ENCODE peak calls at places on chromosomes 6 and 20, in four cellular contexts. J is mesendoderm, B is A673, G is upper lobe of left lung. T is an unnamed sample.
A peak's percentile ranks its signal among the peaks of the same experiment; 100 is the strongest.

GRCh38 chr6:93848011-93848620 is 428.8 kb upstream of the EPHA7 start:
- DNase-seq in J (no peak), B (no peak), G (no peak), T (no peak)

GRCh38 chr6:25395731-25396130 is 116.6 kb downstream of the CARMIL1 start:
- DNase-seq in J (no peak), B (no peak), G (no peak), T (no peak)

GRCh38 chr6:74277749-74278148 is 581.7 kb downstream of the CD109 start:
- DNase-seq in J (no peak), B (peak; percentile 56), G (no peak), T (no peak)

GRCh38 chr20:60138263-60139127 is 180.3 kb downstream of the CDH26 start:
- DNase-seq in J (no peak), B (peak; percentile 85), G (peak; percentile 56), T (peak; percentile 69)

GRCh38 chr20:59412896-59413295 is 112.5 kb downstream of the EDN3 start:
- DNase-seq in J (peak; percentile 47), B (no peak), G (no peak), T (no peak)

GRCh38 chr6:106513813-106514212 is 115.5 kb downstream of the RTN4IP1 start:
- DNase-seq in J (no peak), B (peak; percentile 52), G (no peak), T (no peak)

GRCh38 chr20:36802326-36803223 is 29.0 kb upstream of the DSN1 start:
- DNase-seq in J (no peak), B (peak; percentile 59), G (no peak), T (no peak)

GRCh38 chr6:151056230-151056907 is 183.4 kb upstream of the AKAP12 start:
- DNase-seq in J (no peak), B (no peak), G (no peak), T (no peak)

GRCh38 chr20:2914160-2914559 is 40.9 kb downstream of the PTPRA start:
- DNase-seq in J (no peak), B (peak; percentile 23), G (no peak), T (no peak)

GRCh38 chr6:84575264-84575663 is 189.1 kb downstream of the TBX18 start:
- DNase-seq in J (no peak), B (peak; percentile 72), G (no peak), T (no peak)

GRCh38 chr6:107421696-107422256 is 37.6 kb downstream of the PDSS2 start:
- DNase-seq in J (no peak), B (peak; percentile 7), G (no peak), T (no peak)

GRCh38 chr20:10868299-10868698 is 194.5 kb upstream of the JAG1 start:
- DNase-seq in J (no peak), B (no peak), G (no peak), T (no peak)

GRCh38 chr20:10864076-10864672 is 190.4 kb upstream of the JAG1 start:
- DNase-seq in J (no peak), B (peak; percentile 4), G (peak; percentile 65), T (peak; percentile 73)

GRCh38 chr20:10861086-10861485 is 187.3 kb upstream of the JAG1 start:
- DNase-seq in J (no peak), B (no peak), G (no peak), T (no peak)

GRCh38 chr20:10861619-10862018 is 187.8 kb upstream of the JAG1 start:
- DNase-seq in J (no peak), B (no peak), G (no peak), T (no peak)

DNA sequence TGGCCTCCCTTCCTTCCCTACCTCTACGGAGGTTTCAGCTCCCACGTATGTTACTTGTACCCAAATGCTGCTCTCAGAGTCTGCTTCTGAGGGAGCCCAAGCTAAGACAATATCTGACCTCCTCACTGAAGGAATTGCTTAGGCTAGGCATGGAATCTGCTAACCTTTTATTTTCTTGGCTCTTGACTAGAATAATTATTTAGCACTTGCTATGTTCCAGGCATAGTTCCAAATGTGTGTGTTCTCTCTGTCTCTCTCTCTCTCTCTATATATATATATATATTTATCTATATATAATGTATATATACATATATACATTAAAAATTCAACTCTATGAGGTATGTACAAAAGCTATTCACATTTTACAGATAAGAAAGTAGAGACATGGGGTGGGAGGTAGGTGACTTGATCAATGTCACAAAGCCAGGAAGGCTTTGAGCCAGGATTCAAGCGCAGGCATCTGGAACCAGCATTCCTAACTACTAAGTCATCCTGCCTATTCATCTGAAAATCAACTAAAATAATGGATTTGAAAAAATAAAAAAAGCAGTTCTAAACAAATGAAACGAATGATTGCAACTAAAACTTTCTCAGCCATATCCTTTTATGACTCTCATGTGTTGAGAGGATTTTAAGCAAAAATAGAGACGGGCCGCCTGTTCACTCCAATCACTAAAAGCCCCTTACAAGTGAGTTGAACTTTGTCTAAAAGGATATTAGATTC is 189.7 kb upstream of the JAG1 start:
- DNase-seq in J (peak; percentile 29), B (peak; percentile 44), G (no peak), T (no peak)
- H3K27ac ChIP-seq in J (no peak overlapping the region), B (no peak overlapping the region), G (no peak overlapping the region), T (peak overlapping the region; percentile 78)

GRCh38 chr6:71197770-71198169 is 90.8 kb upstream of the OGFRL1 start:
- DNase-seq in J (no peak), B (peak; percentile 53), G (no peak), T (no peak)
- H3K36me3 ChIP-seq in J (no peaks in the 10 kb centered on the region), B (no peaks in the 10 kb centered on the region), G (no peaks in the 10 kb centered on the region), T (no peaks in the 10 kb centered on the region)

GRCh38 chr6:18497006-18497405 is 109.9 kb downstream of the RNF144B start:
- DNase-seq in J (no peak), B (no peak), G (no peak), T (no peak)

GRCh38 chr6:18495236-18495635 is 108.1 kb downstream of the RNF144B start:
- DNase-seq in J (no peak), B (no peak), G (no peak), T (no peak)

GRCh38 chr6:18498408-18498807 is 111.3 kb downstream of the RNF144B start:
- DNase-seq in J (no peak), B (no peak), G (no peak), T (no peak)

GRCh38 chr6:18493421-18493891 is 106.3 kb downstream of the RNF144B start:
- DNase-seq in J (peak; percentile 21), B (no peak), G (peak; percentile 68), T (no peak)

DNA sequence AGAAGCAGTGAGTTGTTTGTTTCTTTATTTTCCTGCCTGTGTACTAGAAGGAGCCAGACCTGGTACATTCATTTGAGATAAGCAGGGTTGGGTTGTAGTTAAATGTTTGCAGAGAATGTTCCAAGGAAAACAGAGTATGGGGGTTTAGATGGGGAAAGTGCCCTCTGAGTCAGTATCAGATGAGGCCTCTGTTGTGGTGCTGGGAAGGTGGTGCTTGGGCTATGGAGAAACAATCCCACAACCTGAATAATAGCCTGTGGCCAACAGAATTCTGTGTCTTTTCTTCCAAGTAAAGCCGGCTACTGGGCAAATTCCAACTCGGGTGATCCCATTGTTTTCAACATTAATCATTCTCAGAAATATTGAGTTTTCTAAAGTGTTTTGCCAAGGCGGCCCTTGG is 109.3 kb downstream of the RNF144B start:
- DNase-seq in J (no peak), B (no peak), G (no peak), T (no peak)
- H3K4me1 ChIP-seq in J (no peaks in the 10 kb centered on the region), B (no peaks in the 10 kb centered on the region), G (peaks cover 11% of the 10 kb centered on the region), T (no peaks in the 10 kb centered on the region)

GRCh38 chr20:18588554-18589043 is 745 bp downstream of the DTD1 start:
- DNase-seq in J (no peak), B (no peak), G (no peak), T (no peak)
- H3K27ac ChIP-seq in J (no peak overlapping the region), B (peak overlapping the region; percentile 57), G (peak overlapping the region; percentile 67), T (no peak overlapping the region)

GRCh38 chr20:1373614-1374013 is 19.2 kb downstream of the FKBP1A start:
- DNase-seq in J (no peak), B (no peak), G (no peak), T (no peak)
- H3K36me3 ChIP-seq in J (peaks cover 4% of the 10 kb centered on the region), B (peaks cover 40% of the 10 kb centered on the region), G (peaks cover 10% of the 10 kb centered on the region), T (peaks cover 7% of the 10 kb centered on the region)

DNA sequence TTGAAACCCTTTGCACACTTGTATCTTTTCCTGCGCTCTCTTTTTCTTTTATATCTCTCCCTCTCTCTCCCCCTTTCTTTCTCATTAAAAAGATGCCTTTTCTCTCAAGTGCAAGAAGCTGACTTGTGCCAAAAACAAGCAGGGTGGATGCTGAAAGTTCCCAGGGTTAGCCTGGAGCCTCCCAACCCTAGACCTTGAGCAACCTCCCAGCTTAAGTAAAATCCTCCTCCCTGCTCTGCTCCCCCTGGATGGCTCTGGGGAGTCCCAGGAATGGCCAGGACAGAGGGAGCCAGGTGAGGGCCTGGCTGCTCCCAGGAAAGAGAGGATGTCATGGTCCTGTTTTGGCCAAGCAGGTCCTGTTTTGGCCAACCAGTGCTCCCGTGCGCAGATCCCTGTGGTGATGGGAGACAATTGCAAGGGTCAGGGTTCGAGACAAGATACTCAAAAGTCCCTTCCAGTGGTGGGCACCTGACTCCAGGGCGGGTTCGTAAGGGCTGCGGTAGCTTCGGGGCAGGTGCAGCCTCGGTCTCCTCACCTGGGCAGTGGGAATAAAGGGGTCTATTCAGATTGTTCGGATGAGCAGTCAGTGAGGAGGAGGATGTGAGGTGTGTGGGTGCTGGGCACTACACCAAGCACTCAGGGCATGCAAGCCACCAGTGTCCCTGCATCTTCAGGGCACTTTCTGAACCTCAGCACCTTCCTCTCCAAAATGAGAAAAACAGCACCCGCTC is 49.4 kb downstream of the EYA2 start:
- DNase-seq in J (no peak), B (no peak), G (no peak), T (no peak)
- H3K4me1 ChIP-seq in J (no peaks in the 10 kb centered on the region), B (no peaks in the 10 kb centered on the region), G (no peaks in the 10 kb centered on the region), T (no peaks in the 10 kb centered on the region)

DNA sequence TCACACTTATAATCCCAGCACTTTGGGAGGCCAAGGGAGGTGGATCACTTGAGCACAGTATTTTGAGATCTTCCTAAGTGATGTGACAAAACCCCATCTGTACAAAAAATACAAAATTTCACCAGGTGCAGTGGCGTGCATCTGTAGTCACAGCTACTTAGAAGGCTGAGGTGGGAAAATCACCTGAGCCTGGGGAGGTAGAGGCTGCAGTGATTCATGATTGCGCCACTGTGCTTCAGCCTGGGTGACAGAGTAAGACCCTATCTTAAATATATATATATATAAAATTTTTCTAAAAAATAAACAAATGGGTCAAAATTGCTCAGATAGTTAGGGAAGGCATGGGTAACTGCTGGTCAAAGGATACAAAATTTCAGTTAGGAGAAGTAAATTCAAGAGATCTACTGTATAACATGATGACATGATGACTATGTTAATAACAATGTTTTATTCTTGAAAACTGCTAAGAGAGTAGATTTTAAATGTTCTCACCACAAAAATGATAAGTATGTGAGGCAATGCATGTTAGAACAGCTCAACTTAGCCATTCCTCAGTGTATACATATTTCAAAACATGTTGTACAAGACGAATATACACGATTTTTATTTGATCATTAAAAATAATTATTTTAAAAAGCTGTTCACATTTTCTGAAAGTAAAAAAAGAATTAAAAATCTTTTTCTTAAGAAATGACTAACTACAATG is 24.4 kb downstream of the TBC1D32 start:
- DNase-seq in J (no peak), B (no peak), G (no peak), T (no peak)
- H3K27ac ChIP-seq in J (no peak overlapping the region), B (no peak overlapping the region), G (no peak overlapping the region), T (no peak overlapping the region)

DNA sequence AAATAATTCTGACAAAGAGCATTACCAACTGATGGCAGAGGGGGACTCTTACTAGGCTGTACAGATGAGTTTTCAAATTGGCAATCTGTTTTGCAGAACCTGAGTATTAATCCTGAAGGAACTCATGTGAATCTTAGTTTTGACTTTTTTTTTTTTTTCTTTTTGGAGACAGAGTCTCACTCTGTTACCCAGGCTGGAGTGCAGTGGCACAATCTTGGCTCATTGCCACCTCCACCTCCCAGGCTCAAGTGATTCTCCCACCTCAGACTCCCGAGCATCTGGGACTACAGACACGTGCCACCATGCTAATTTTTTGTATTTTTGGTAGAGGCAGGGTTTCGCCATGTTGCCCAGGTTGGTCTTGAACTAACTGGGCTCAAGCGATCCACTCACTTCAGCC is 49.3 kb downstream of the KCTD20 start:
- DNase-seq in J (no peak), B (no peak), G (no peak), T (no peak)
- H3K36me3 ChIP-seq in J (peaks cover 2% of the 10 kb centered on the region), B (peaks cover 26% of the 10 kb centered on the region), G (peaks cover 38% of the 10 kb centered on the region), T (no peaks in the 10 kb centered on the region)

GRCh38 chr20:48760403-48760889 is 67.4 kb downstream of the PREX1 start:
- DNase-seq in J (no peak), B (no peak), G (peak; percentile 74), T (no peak)
- H3K4me1 ChIP-seq in J (peaks cover 3% of the 10 kb centered on the region), B (peaks cover 6% of the 10 kb centered on the region), G (peaks cover 82% of the 10 kb centered on the region), T (no peaks in the 10 kb centered on the region)